ENCODE peak calls at places on chromosomes 1 and 21, in five cellular contexts. F is A549, C is GM12878, V is H1, L is K562. A is an unnamed sample.

GRCh38 chr1:181417915-181418314 is 65.4 kb upstream of the CACNA1E start:
- DNase-seq in F (no peak), C (no peak), V (no peak), L (no peak), A (no peak)

GRCh38 chr1:154478639-154479038 is 23.4 kb upstream of the TDRD10 start:
- DNase-seq in F (peak; percentile 45), C (no peak), V (no peak), L (peak; percentile 45), A (peak; percentile 34)

GRCh38 chr1:172286629-172287076 is 133.8 kb upstream of the C1orf105 start:
- DNase-seq in F (peak; percentile 26), C (no peak), V (no peak), L (no peak), A (peak; percentile 86)

GRCh38 chr1:33468972-33469371 is 3.5 kb upstream of the ZSCAN20 start:
- DNase-seq in F (no peak), C (no peak), V (no peak), L (no peak), A (no peak)

GRCh38 chr21:33544451-33544850 is 1.6 kb downstream of the SON start:
- DNase-seq in F (no peak), C (no peak), V (no peak), L (no peak), A (no peak)

GRCh38 chr1:163085041-163085903 is 16.1 kb downstream of the RGS4 start:
- DNase-seq in F (no peak), C (no peak), V (no peak), L (no peak), A (peak; percentile 66)

GRCh38 chr1:60573726-60574409 is 500.3 kb upstream of the C1orf87 start:
- DNase-seq in F (peak; percentile 25), C (no peak), V (no peak), L (no peak), A (no peak)

GRCh38 chr21:30044447-30045064 is 104.8 kb upstream of the GRIK1 start:
- DNase-seq in F (peak; percentile 6), C (no peak), V (no peak), L (peak; percentile 13), A (peak; percentile 7)

GRCh38 chr1:221439734-221440436 is 302.0 kb downstream of the DUSP10 start:
- DNase-seq in F (peak; percentile 83), C (no peak), V (no peak), L (no peak), A (peak; percentile 98)

GRCh38 chr1:206637605-206638004 is 2.3 kb downstream of the DYRK3 start:
- DNase-seq in F (no peak), C (no peak), V (no peak), L (no peak), A (no peak)

GRCh38 chr21:46122758-46123683 is 25.1 kb downstream of the COL6A2 start:
- DNase-seq in F (no peak), C (no peak), V (no peak), L (no peak), A (no peak)

GRCh38 chr1:51969038-51969705 is 21.3 kb downstream of the RAB3B start:
- DNase-seq in F (peak; percentile 83), C (no peak), V (no peak), L (no peak), A (peak; percentile 98)

GRCh38 chr1:198772626-198773025 is 133.8 kb downstream of the PTPRC start:
- DNase-seq in F (no peak), C (no peak), V (no peak), L (no peak), A (no peak)
- TF ChIP-seq RAD21 in F (no peak), C (no peak), V (no peak), L (no peak), A (no peak)

GRCh38 chr1:36591278-36591677 is 108.6 kb upstream of the CSF3R start:
- DNase-seq in F (no peak), C (no peak), V (no peak), L (peak; percentile 25), A (no peak)
- TF ChIP-seq RFX5 in F (no peak), C (no peak), V (no peak), L (no peak), A (no peak)

DNA sequence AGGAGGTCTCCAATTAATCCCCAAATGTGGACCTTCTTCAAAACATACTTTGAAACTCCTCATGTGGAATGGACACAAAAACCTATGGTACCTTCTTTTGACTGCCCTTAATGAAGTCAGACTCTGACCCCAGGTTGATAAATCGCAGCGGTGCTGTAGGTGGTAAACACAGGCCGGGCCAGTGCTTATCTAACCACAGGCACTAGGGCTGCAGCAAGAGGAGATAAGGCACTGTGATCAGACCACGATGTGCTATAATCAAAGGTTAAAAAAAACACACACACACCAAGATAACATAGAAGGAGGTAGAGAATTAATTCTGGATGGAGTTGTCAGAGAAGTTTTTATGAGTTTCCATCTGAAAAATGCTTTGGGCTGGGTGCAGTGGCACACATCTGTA is 52.3 kb upstream of the SIPA1L2 start:
- DNase-seq in F (no peak), C (no peak), V (no peak), L (no peak), A (no peak)
- TF ChIP-seq RAD21 in F (no peak), C (no peak), V (no peak), L (no peak), A (no peak)

DNA sequence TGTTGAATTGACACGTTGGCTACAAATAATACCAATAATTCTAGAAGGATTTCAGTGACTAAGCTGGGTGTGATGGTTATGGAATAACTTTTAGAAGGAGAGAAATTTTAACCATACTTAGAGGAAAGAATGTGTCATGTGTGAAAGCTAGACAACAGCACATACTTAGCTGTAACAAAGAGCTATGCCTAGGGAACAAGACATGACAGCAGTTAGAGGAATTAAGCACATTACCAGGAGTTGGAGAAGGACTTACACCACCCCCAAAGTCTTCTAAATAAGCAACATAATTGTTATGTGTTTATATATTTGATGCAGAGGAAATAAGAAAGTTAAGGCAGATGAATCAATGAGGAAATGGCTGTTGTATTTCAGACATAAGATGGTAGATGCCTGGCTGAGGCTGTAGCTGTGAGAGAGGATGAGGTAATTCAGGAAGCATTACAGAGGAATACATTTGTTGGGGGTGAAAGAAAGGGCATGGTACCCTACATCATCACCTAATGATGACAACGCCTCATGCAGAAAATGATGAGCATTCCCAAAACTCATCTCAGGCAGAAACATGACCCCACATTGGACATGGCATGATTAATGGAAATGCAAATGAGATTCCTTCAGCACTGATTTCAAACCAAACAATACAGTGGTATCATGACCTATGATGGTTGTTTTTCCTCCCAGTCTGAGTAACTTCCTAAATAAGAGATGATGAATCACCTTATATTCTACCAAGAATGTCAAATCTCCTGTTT is 211.5 kb downstream of the LHX8 start:
- DNase-seq in F (no peak), C (no peak), V (no peak), L (no peak), A (no peak)
- TF ChIP-seq RFX5 in F (no peak), C (no peak), V (no peak), L (no peak), A (no peak)

GRCh38 chr1:110218739-110219138 is 8.6 kb downstream of the KCNC4 start:
- DNase-seq in F (no peak), C (no peak), V (no peak), L (peak; percentile 51), A (peak; percentile 30)
- TF ChIP-seq RAD21 in F (no peak), C (no peak), V (no peak), L (no peak), A (no peak)

GRCh38 chr1:68015960-68016359 is 34.5 kb downstream of the DIRAS3 start:
- DNase-seq in F (no peak), C (no peak), V (no peak), L (no peak), A (no peak)
- TF ChIP-seq RFX5 in F (no peak), C (no peak), V (no peak), L (no peak), A (no peak)

DNA sequence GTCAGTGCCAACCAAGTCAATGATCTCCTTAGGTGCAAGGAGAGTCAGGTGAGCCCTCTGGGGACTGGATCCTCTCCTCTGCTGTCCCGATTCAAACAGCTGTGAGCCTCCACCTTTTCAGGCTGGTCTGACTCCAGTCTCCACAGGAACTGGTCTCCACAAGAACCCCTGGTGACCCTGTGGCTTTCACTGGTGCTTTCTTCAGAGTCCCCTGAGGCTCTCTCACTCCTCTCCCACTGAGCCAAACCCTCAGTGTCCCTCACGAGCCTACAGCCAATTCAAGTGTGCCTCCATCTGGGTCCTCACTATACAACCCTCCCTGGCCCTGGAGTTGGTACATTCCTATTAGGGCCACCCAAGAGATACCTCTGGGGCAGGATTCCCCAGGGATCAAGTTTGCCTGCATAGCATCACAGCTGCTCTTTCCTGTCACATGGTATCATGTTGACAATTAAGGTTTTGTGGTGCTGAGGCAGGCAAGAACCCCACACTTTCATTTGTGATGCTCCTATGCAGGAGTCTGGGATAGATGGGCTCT is 5.2 kb upstream of the NGF start:
- DNase-seq in F (no peak), C (no peak), V (no peak), L (no peak), A (no peak)
- TF ChIP-seq RAD21 in F (no peak), C (no peak), V (no peak), L (no peak), A (no peak)

GRCh38 chr1:159944623-159945455 is 574 bp downstream of the IGSF9 start:
- DNase-seq in F (no peak), C (no peak), V (no peak), L (no peak), A (no peak)
- TF ChIP-seq RFX5 in F (no peak), C (no peak), V (no peak), L (no peak), A (no peak)